ENCODE peak calls at places on chromosomes 2 and 18, in six cellular contexts. V is stimulated activated CD8-positive, alpha-beta memory T cell treated with anti-CD3 and anti-CD28 coated beads, Interleukin-4, amount 100 ng/mL, for 4 hours; Q is GDM1; X is NCI-H2227 treated with DMSO at 0.1 percent for 48 hours; T is heart left ventricle; H is WTC11. E is an unnamed sample.

GRCh38 chr2:224004105-224004715 is 34.9 kb downstream of the SERPINE2 start:
- DNase-seq in Q (no peak), H (no peak), T (no peak), V (no peak), X (no peak), E (no peak)

GRCh38 chr2:230865324-230865765 is 603 bp downstream of the ITM2C start:
- DNase-seq in X (no peak), V (no peak), Q (no peak), T (no peak), H (peak), E (no peak)

GRCh38 chr2:69053416-69053965 is 40.5 kb downstream of the ANTXR1 start:
- DNase-seq in V (no peak), X (no peak), Q (no peak), H (no peak), T (no peak), E (no peak)

GRCh38 chr2:131037398-131038257 is 55.6 kb downstream of the FAM168B start:
- DNase-seq in Q (no peak), V (no peak), H (no peak), T (no peak), X (no peak), E (no peak)

GRCh38 chr2:160940271-160940670 is 220.0 kb upstream of the TANK start:
- DNase-seq in V (no peak), H (no peak), Q (no peak), T (no peak), X (no peak), E (no peak)

GRCh38 chr18:52903858-52904257 is 563.9 kb downstream of the DCC start:
- DNase-seq in Q (no peak), V (no peak), T (no peak), H (peak), X (peak), E (no peak)

GRCh38 chr2:33116799-33117198 is 170.0 kb downstream of the LTBP1 start:
- DNase-seq in Q (no peak), V (no peak), T (no peak), X (peak), H (no peak), E (no peak)

GRCh38 chr2:124822516-124822915 is 797.4 kb downstream of the CNTNAP5 start:
- DNase-seq in X (no peak), H (no peak), Q (no peak), V (no peak), T (no peak), E (no peak)

GRCh38 chr2:74849228-74849892 is 15.4 kb downstream of the HK2 start:
- DNase-seq in T (peak), X (no peak), H (no peak), Q (peak), V (no peak), E (no peak)

GRCh38 chr2:112627060-112628040 is 18.4 kb upstream of the SLC20A1 start:
- DNase-seq in V (no peak), T (peak), H (no peak), Q (peak), X (no peak), E (peak)

GRCh38 chr2:163207706-163208370 is 369.3 kb upstream of the KCNH7 start:
- DNase-seq in Q (no peak), T (no peak), X (no peak), H (no peak), V (no peak), E (no peak)

E was measured in GM04504.